ENCODE peak calls at places on chromosomes 4 and X, in five cellular contexts. One of them, this sample, is unnamed.

GRCh38 chr4:153114771-153115321 is 89.4 kb upstream of the TRIM2 start:
- DNase-seq in NCI-H69: no peak
- DNase-seq in pons: no peak
- DNase-seq in HuH-7.5: no peak
- DNase-seq in cardiac fibroblast: peak
- DNase-seq in this sample: no peak

GRCh38 chr4:92368648-92369047 is 64.9 kb downstream of the GRID2 start:
- DNase-seq in pons: no peak
- DNase-seq in HuH-7.5: no peak
- DNase-seq in NCI-H69: no peak
- DNase-seq in cardiac fibroblast: no peak
- DNase-seq in this sample: no peak

GRCh38 chr4:56049428-56050212 is 100.9 kb downstream of the CEP135 start:
- DNase-seq in cardiac fibroblast: peak
- DNase-seq in pons: no peak
- DNase-seq in NCI-H69: peak
- DNase-seq in HuH-7.5: peak
- DNase-seq in this sample: peak

GRCh38 chrX:149275836-149276235 is 229.3 kb downstream of the IDS start:
- DNase-seq in HuH-7.5: no peak
- DNase-seq in cardiac fibroblast: peak
- DNase-seq in NCI-H69: no peak
- DNase-seq in pons: no peak
- DNase-seq in this sample: no peak

GRCh38 chrX:44733931-44734330 is 109.9 kb upstream of the DUSP21 start:
- DNase-seq in pons: no peak
- DNase-seq in cardiac fibroblast: peak
- DNase-seq in NCI-H69: no peak
- DNase-seq in HuH-7.5: no peak
- DNase-seq in this sample: no peak

GRCh38 chr4:879730-880079 is 52.4 kb downstream of the GAK start:
- DNase-seq in HuH-7.5: no peak
- DNase-seq in cardiac fibroblast: no peak
- DNase-seq in pons: no peak
- DNase-seq in NCI-H69: no peak
- DNase-seq in this sample: no peak

GRCh38 chr4:87391783-87392054 is 731 bp upstream of the HSD17B11 start:
- DNase-seq in HuH-7.5: no peak
- DNase-seq in cardiac fibroblast: no peak
- DNase-seq in pons: no peak
- DNase-seq in NCI-H69: no peak
- DNase-seq in this sample: no peak

GRCh38 chr4:16686195-16686594 is 212.2 kb downstream of the LDB2 start:
- DNase-seq in NCI-H69: no peak
- DNase-seq in cardiac fibroblast: peak
- DNase-seq in pons: no peak
- DNase-seq in HuH-7.5: no peak
- DNase-seq in this sample: no peak

GRCh38 chrX:136147320-136147901 is at the start of gene FHL1:
- DNase-seq in cardiac fibroblast: no peak
- DNase-seq in HuH-7.5: no peak
- DNase-seq in pons: no peak
- DNase-seq in NCI-H69: peak
- DNase-seq in this sample: peak

GRCh38 chr4:4524364-4524763 is 17.5 kb downstream of the STX18 start:
- DNase-seq in HuH-7.5: no peak
- DNase-seq in NCI-H69: peak
- DNase-seq in pons: no peak
- DNase-seq in cardiac fibroblast: no peak
- DNase-seq in this sample: no peak

GRCh38 chr4:176191974-176192373 is 3.4 kb downstream of the SPATA4 start:
- DNase-seq in HuH-7.5: no peak
- DNase-seq in NCI-H69: peak
- DNase-seq in pons: no peak
- DNase-seq in cardiac fibroblast: peak
- DNase-seq in this sample: no peak

GRCh38 chr4:69116645-69117321 is 20.5 kb downstream of the UGT2B7 start:
- DNase-seq in cardiac fibroblast: no peak
- DNase-seq in pons: no peak
- DNase-seq in HuH-7.5: no peak
- DNase-seq in NCI-H69: no peak
- DNase-seq in this sample: no peak

GRCh38 chrX:7351946-7352345 is 204.0 kb upstream of the PUDP start:
- DNase-seq in NCI-H69: no peak
- DNase-seq in pons: no peak
- DNase-seq in HuH-7.5: no peak
- DNase-seq in cardiac fibroblast: no peak
- DNase-seq in this sample: no peak

GRCh38 chrX:65697915-65698796 is 30.7 kb downstream of the MSN start:
- DNase-seq in NCI-H69: no peak
- DNase-seq in cardiac fibroblast: peak
- DNase-seq in HuH-7.5: no peak
- DNase-seq in pons: peak
- DNase-seq in this sample: no peak

GRCh38 chr4:73223258-73223651 is 35.3 kb downstream of the ANKRD17 start:
- DNase-seq in cardiac fibroblast: no peak
- DNase-seq in pons: no peak
- DNase-seq in HuH-7.5: no peak
- DNase-seq in NCI-H69: no peak
- DNase-seq in this sample: no peak

GRCh38 chr4:142913034-142913433 is 66.9 kb upstream of the INPP4B start:
- DNase-seq in cardiac fibroblast: no peak
- DNase-seq in HuH-7.5: no peak
- DNase-seq in NCI-H69: no peak
- DNase-seq in pons: no peak
- DNase-seq in this sample: no peak

GRCh38 chrX:320126-320783 is 1.7 kb upstream of the GTPBP6 start:
- DNase-seq in NCI-H69: no peak
- DNase-seq in HuH-7.5: no peak
- DNase-seq in cardiac fibroblast: no peak
- DNase-seq in pons: peak
- DNase-seq in this sample: no peak

GRCh38 chr4:6281436-6282144 is 11.9 kb downstream of the WFS1 start:
- DNase-seq in pons: no peak
- DNase-seq in HuH-7.5: no peak
- DNase-seq in NCI-H69: no peak
- DNase-seq in cardiac fibroblast: no peak
- DNase-seq in this sample: no peak

GRCh38 chr4:185141777-185142176 is 1.3 kb upstream of the SLC25A4 start:
- DNase-seq in pons: no peak
- DNase-seq in NCI-H69: no peak
- DNase-seq in cardiac fibroblast: no peak
- DNase-seq in HuH-7.5: no peak
- DNase-seq in this sample: no peak

GRCh38 chrX:111114806-111115205 is 18.8 kb downstream of the PAK3 start:
- DNase-seq in HuH-7.5: no peak
- DNase-seq in cardiac fibroblast: no peak
- DNase-seq in pons: no peak
- DNase-seq in NCI-H69: no peak
- DNase-seq in this sample: no peak

GRCh38 chr4:8071741-8072140 is 86.9 kb downstream of the ABLIM2 start:
- DNase-seq in cardiac fibroblast: no peak
- DNase-seq in pons: no peak
- DNase-seq in NCI-H69: peak
- DNase-seq in HuH-7.5: no peak
- DNase-seq in this sample: no peak

GRCh38 chr4:108533245-108533844 is 87.0 kb upstream of the RPL34 start:
- DNase-seq in HuH-7.5: no peak
- DNase-seq in NCI-H69: no peak
- DNase-seq in pons: no peak
- DNase-seq in cardiac fibroblast: peak
- DNase-seq in this sample: no peak

GRCh38 chrX:37824491-37825224 is 22.7 kb downstream of the DYNLT3 start:
- DNase-seq in cardiac fibroblast: no peak
- DNase-seq in pons: no peak
- DNase-seq in NCI-H69: peak
- DNase-seq in HuH-7.5: no peak
- DNase-seq in this sample: no peak

GRCh38 chr4:101458473-101458872 is 111.1 kb upstream of the PPP3CA start:
- DNase-seq in HuH-7.5: no peak
- DNase-seq in pons: no peak
- DNase-seq in NCI-H69: no peak
- DNase-seq in cardiac fibroblast: no peak
- DNase-seq in this sample: no peak

GRCh38 chr4:16000708-16001483 is 37.9 kb upstream of the FGFBP2 start:
- DNase-seq in pons: no peak
- DNase-seq in HuH-7.5: no peak
- DNase-seq in cardiac fibroblast: no peak
- DNase-seq in NCI-H69: no peak
- DNase-seq in this sample: no peak

GRCh38 chrX:10240918-10241317 is 84.1 kb downstream of the CLCN4 start:
- DNase-seq in pons: no peak
- DNase-seq in HuH-7.5: no peak
- DNase-seq in cardiac fibroblast: peak
- DNase-seq in NCI-H69: no peak
- DNase-seq in this sample: no peak

GRCh38 chr4:176717237-176717636 is 75.5 kb downstream of the VEGFC start:
- DNase-seq in HuH-7.5: no peak
- DNase-seq in cardiac fibroblast: no peak
- DNase-seq in NCI-H69: no peak
- DNase-seq in pons: no peak
- DNase-seq in this sample: no peak